ENCODE peak calls at places on chromosomes 16 and 17, in ten cellular contexts. One of them, this sample, is unnamed.
A peak's percentile ranks its signal among the peaks of the same experiment; 100 is the strongest.

GRCh38 chr16:77780378-77780837 is 8.0 kb upstream of the VAT1L start:
- DNase-seq in H54: peak; percentile 79
- DNase-seq in erythroblast: no peak
- DNase-seq in prostate gland: no peak
- DNase-seq in breast epithelium: no peak
- DNase-seq in GM12878: no peak
- DNase-seq in A549: peak; percentile 27
- DNase-seq in uterus: no peak
- DNase-seq in gastrocnemius medialis: no peak
- DNase-seq in stomach: no peak
- DNase-seq in this sample: no peak

GRCh38 chr16:23410176-23410575 is 42.8 kb downstream of the COG7 start:
- DNase-seq in H54: no peak
- DNase-seq in erythroblast: no peak
- DNase-seq in prostate gland: no peak
- DNase-seq in breast epithelium: no peak
- DNase-seq in GM12878: no peak
- DNase-seq in A549: no peak
- DNase-seq in uterus: no peak
- DNase-seq in gastrocnemius medialis: no peak
- DNase-seq in stomach: no peak
- DNase-seq in this sample: no peak

GRCh38 chr17:49157784-49158183 is 25.2 kb downstream of the B4GALNT2 start:
- DNase-seq in H54: no peak
- DNase-seq in erythroblast: peak; percentile 6
- DNase-seq in prostate gland: no peak
- DNase-seq in breast epithelium: no peak
- DNase-seq in GM12878: no peak
- DNase-seq in A549: peak; percentile 81
- DNase-seq in uterus: no peak
- DNase-seq in gastrocnemius medialis: no peak
- DNase-seq in stomach: no peak
- DNase-seq in this sample: no peak

GRCh38 chr16:58418601-58419000 is 26.3 kb downstream of the GINS3 start:
- DNase-seq in H54: peak; percentile 54
- DNase-seq in erythroblast: peak; percentile 84
- DNase-seq in prostate gland: no peak
- DNase-seq in breast epithelium: no peak
- DNase-seq in GM12878: no peak
- DNase-seq in A549: no peak
- DNase-seq in uterus: peak; percentile 57
- DNase-seq in gastrocnemius medialis: peak; percentile 56
- DNase-seq in stomach: no peak
- DNase-seq in this sample: peak; percentile 68

GRCh38 chr16:30095166-30096078 is 591 bp downstream of the YPEL3 start:
- DNase-seq in H54: no peak
- DNase-seq in erythroblast: no peak
- DNase-seq in prostate gland: no peak
- DNase-seq in breast epithelium: no peak
- DNase-seq in GM12878: no peak
- DNase-seq in A549: no peak
- DNase-seq in uterus: no peak
- DNase-seq in gastrocnemius medialis: no peak
- DNase-seq in stomach: no peak
- DNase-seq in this sample: peak; percentile 37

GRCh38 chr16:66937725-66938337 is 2.5 kb downstream of the CES2 start:
- DNase-seq in H54: no peak
- DNase-seq in erythroblast: no peak
- DNase-seq in prostate gland: no peak
- DNase-seq in breast epithelium: no peak
- DNase-seq in GM12878: no peak
- DNase-seq in A549: no peak
- DNase-seq in uterus: no peak
- DNase-seq in gastrocnemius medialis: no peak
- DNase-seq in stomach: no peak
- DNase-seq in this sample: no peak

GRCh38 chr17:1972429-1973160 is 52.5 kb downstream of the RTN4RL1 start:
- DNase-seq in H54: no peak
- DNase-seq in erythroblast: no peak
- DNase-seq in prostate gland: no peak
- DNase-seq in breast epithelium: no peak
- DNase-seq in GM12878: no peak
- DNase-seq in A549: no peak
- DNase-seq in uterus: no peak
- DNase-seq in gastrocnemius medialis: no peak
- DNase-seq in stomach: no peak
- DNase-seq in this sample: peak; percentile 39

GRCh38 chr17:31538080-31538762 is 146.7 kb downstream of the RAB11FIP4 start:
- DNase-seq in H54: no peak
- DNase-seq in erythroblast: no peak
- DNase-seq in prostate gland: no peak
- DNase-seq in breast epithelium: no peak
- DNase-seq in GM12878: peak; percentile 70
- DNase-seq in A549: no peak
- DNase-seq in uterus: no peak
- DNase-seq in gastrocnemius medialis: no peak
- DNase-seq in stomach: no peak
- DNase-seq in this sample: no peak

GRCh38 chr17:36939944-36940312 is 2.7 kb downstream of the LHX1 start:
- DNase-seq in H54: no peak
- DNase-seq in erythroblast: no peak
- DNase-seq in prostate gland: no peak
- DNase-seq in breast epithelium: no peak
- DNase-seq in GM12878: no peak
- DNase-seq in A549: no peak
- DNase-seq in uterus: no peak
- DNase-seq in gastrocnemius medialis: no peak
- DNase-seq in stomach: no peak
- DNase-seq in this sample: no peak

GRCh38 chr17:82517230-82517865 is 2.2 kb upstream of the FOXK2 start:
- DNase-seq in H54: no peak
- DNase-seq in erythroblast: no peak
- DNase-seq in prostate gland: no peak
- DNase-seq in breast epithelium: no peak
- DNase-seq in GM12878: no peak
- DNase-seq in A549: no peak
- DNase-seq in uterus: no peak
- DNase-seq in gastrocnemius medialis: no peak
- DNase-seq in stomach: peak; percentile 49
- DNase-seq in this sample: no peak

GRCh38 chr17:82524540-82524939 is 5.0 kb downstream of the FOXK2 start:
- DNase-seq in H54: no peak
- DNase-seq in erythroblast: no peak
- DNase-seq in prostate gland: no peak
- DNase-seq in breast epithelium: no peak
- DNase-seq in GM12878: no peak
- DNase-seq in A549: no peak
- DNase-seq in uterus: no peak
- DNase-seq in gastrocnemius medialis: no peak
- DNase-seq in stomach: no peak
- DNase-seq in this sample: no peak

GRCh38 chr17:82520041-82520910 is 744 bp downstream of the FOXK2 start:
- DNase-seq in H54: no peak
- DNase-seq in erythroblast: peak; percentile 72
- DNase-seq in prostate gland: no peak
- DNase-seq in breast epithelium: no peak
- DNase-seq in GM12878: no peak
- DNase-seq in A549: no peak
- DNase-seq in uterus: peak; percentile 33
- DNase-seq in gastrocnemius medialis: no peak
- DNase-seq in stomach: no peak
- DNase-seq in this sample: peak; percentile 24

DNA sequence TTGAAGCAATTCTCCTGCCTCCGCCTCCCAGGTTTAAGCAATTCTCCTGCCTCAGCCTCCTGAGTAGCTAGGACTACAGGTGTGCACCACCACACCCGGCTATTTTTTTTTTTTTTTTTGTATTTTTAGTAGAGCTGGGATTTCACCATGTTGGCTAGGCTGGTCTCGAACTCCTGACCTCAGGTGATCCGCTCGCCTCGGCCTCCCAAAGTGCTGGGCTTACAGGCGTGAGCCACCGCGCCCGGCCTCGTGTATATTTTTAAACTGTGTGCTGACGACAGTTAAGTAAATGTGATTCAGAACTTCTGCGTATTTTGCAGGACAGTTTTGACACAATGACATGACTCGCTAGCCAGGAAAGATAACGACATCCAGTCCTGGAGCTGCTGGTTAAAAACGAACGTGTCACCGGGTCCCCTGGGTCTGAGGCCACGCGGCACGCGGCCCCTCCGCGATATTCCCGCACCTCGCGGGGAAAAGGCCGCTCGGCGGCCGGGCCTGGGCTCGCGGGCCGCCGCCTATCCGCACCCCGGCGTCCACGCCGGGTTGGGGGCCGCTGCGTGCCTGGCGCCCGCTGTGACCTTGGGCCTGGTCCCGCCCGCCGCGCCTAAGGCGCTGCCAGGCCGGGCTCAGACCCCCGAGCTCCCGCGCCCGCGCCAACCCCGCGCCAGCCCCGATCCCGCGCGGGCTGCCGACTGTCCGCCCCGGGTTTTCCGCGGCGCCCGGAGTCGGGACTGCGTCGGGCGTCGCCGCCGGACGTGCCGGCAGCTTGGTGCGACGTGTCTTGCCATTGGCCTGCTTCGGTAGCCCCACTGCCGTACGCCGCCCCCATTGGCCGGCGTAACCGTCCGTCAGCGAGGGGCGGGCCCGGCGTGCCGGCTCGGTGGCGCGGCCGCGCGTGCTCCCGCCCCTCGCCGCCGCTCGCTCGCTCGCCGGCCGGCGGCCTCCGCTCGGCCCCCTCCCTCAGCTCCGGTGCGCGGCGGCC is at the start of gene FOXK2:
- DNase-seq in H54: peak; percentile 99
- DNase-seq in erythroblast: peak; percentile 98
- DNase-seq in prostate gland: peak; percentile 92
- DNase-seq in breast epithelium: peak; percentile 90
- DNase-seq in GM12878: peak; percentile 75
- DNase-seq in A549: peak; percentile 99
- DNase-seq in uterus: peak; percentile 94
- DNase-seq in gastrocnemius medialis: peak; percentile 95
- DNase-seq in stomach: peak; percentile 95
- DNase-seq in this sample: peak; percentile 97
- TF ChIP-seq POLR2A in H54: peak; percentile 62
- TF ChIP-seq POLR2A in erythroblast: peak; percentile 82
- TF ChIP-seq POLR2A in prostate gland: peak; percentile 62
- TF ChIP-seq POLR2A in breast epithelium: no peak
- TF ChIP-seq POLR2A in GM12878: peak; percentile 55
- TF ChIP-seq POLR2A in A549: peak; percentile 39
- TF ChIP-seq POLR2A in uterus: peak; percentile 82
- TF ChIP-seq POLR2A in gastrocnemius medialis: peak; percentile 93
- TF ChIP-seq POLR2A in stomach: no peak
- TF ChIP-seq POLR2A in this sample: peak; percentile 65

DNA sequence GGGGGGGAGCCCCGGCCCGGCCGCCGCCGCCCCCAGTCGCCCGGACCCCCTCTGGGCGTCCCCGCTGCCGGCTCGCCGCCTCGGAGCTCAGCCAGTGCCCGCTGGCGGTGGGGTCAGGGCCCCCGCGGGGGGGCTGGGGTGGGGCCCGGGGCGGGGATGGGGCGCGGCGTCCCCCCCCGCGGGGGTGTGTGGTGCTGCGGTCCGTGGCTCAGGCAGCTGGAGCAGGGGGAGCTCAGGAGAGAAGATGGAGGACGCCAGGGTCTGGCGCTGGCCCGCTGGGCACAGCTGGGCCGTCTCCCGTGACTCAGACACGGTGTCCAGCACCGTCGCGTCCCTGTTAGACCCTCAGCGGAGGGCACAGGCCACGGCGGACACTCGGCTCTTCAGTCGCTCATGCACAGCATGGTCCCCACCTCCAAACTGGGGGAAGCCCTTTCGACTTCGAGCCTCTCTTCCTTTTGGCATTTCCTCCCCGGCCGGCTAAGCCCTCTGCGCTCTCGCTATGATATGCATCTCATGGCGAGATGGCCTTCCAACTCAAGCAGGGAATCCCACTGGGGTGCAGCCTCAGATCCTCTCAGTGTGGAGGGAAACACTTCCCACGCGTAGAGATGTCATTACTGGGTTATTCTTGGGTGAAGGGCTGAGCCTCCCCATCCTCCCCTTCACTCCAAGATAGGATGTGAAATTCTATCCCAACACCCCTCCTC is 402 bp upstream of the VEZF1 start:
- DNase-seq in H54: peak; percentile 90
- DNase-seq in erythroblast: peak; percentile 89
- DNase-seq in prostate gland: peak; percentile 64
- DNase-seq in breast epithelium: peak; percentile 66
- DNase-seq in GM12878: no peak
- DNase-seq in A549: peak; percentile 90
- DNase-seq in uterus: peak; percentile 76
- DNase-seq in gastrocnemius medialis: peak; percentile 79
- DNase-seq in stomach: peak; percentile 68
- DNase-seq in this sample: peak; percentile 77
- TF ChIP-seq POLR2A in H54: peak; percentile 81
- TF ChIP-seq POLR2A in erythroblast: peak; percentile 84
- TF ChIP-seq POLR2A in prostate gland: no peak
- TF ChIP-seq POLR2A in breast epithelium: no peak
- TF ChIP-seq POLR2A in GM12878: peak; percentile 93
- TF ChIP-seq POLR2A in A549: no peak
- TF ChIP-seq POLR2A in uterus: no peak
- TF ChIP-seq POLR2A in gastrocnemius medialis: no peak
- TF ChIP-seq POLR2A in stomach: no peak
- TF ChIP-seq POLR2A in this sample: no peak

GRCh38 chr17:59892849-59893616 is at the start of the genes RPS6KB1 and TUBD1:
- DNase-seq in H54: peak; percentile 98
- DNase-seq in erythroblast: peak; percentile 99
- DNase-seq in prostate gland: peak; percentile 97
- DNase-seq in breast epithelium: peak; percentile 95
- DNase-seq in GM12878: peak; percentile 100
- DNase-seq in A549: peak; percentile 99
- DNase-seq in uterus: peak; percentile 98
- DNase-seq in gastrocnemius medialis: peak; percentile 98
- DNase-seq in stomach: peak; percentile 97
- DNase-seq in this sample: peak; percentile 98
- TF ChIP-seq POLR2A in H54: peak; percentile 98
- TF ChIP-seq POLR2A in erythroblast: peak; percentile 98
- TF ChIP-seq POLR2A in prostate gland: peak; percentile 81
- TF ChIP-seq POLR2A in breast epithelium: peak; percentile 72
- TF ChIP-seq POLR2A in GM12878: peak; percentile 100
- TF ChIP-seq POLR2A in A549: peak; percentile 97
- TF ChIP-seq POLR2A in uterus: peak; percentile 86
- TF ChIP-seq POLR2A in gastrocnemius medialis: peak; percentile 93
- TF ChIP-seq POLR2A in stomach: peak; percentile 81
- TF ChIP-seq POLR2A in this sample: peak; percentile 84

DNA sequence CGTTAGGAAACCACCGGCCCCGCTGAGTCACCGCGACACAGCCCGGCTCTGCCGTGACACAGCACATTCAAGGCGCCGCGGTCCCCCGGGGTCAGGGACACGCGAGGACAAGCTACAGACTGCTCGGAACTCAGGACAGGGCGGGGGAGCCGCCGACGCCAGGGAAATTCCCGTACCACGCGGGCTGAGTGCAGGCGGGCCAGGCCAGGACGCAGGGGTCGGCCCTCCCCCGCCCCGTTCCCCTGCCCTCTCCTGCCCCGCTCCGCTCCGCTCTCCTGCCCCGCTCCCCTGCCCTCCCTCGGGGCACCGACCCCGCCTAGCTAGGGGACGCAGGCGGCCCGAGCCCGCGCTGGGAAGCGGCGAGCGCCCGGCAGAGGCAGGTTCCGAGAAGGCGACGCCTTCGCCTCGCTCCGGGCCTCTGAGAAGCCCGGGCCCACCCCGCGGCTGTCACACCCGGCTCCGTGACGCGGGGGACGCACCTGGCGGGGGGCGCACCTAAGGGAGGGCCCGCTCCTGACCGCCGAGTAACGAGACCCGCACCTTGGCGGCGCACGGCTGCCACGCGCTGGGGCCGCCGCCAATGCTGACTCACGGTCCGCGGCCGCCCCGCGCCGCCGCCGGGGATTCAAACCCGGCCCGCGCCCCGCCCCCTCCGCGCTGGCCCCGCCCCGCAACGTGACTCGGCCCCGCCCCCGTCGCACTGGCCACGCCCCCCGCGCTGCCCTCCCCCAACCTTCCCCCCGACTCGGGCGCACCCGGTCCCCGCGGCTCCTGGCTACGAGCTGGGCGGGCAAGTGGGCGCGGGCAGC is 27.5 kb downstream of the GNPTG start:
- DNase-seq in H54: peak; percentile 95
- DNase-seq in erythroblast: peak; percentile 96
- DNase-seq in prostate gland: peak; percentile 55
- DNase-seq in breast epithelium: peak; percentile 86
- DNase-seq in GM12878: no peak
- DNase-seq in A549: peak; percentile 76
- DNase-seq in uterus: peak; percentile 66
- DNase-seq in gastrocnemius medialis: peak; percentile 96
- DNase-seq in stomach: peak; percentile 76
- DNase-seq in this sample: peak; percentile 93
- TF ChIP-seq POLR2A in H54: peak; percentile 79
- TF ChIP-seq POLR2A in erythroblast: peak; percentile 70
- TF ChIP-seq POLR2A in prostate gland: no peak
- TF ChIP-seq POLR2A in breast epithelium: no peak
- TF ChIP-seq POLR2A in GM12878: peak; percentile 87
- TF ChIP-seq POLR2A in A549: peak; percentile 88
- TF ChIP-seq POLR2A in uterus: no peak
- TF ChIP-seq POLR2A in gastrocnemius medialis: peak; percentile 76
- TF ChIP-seq POLR2A in stomach: no peak
- TF ChIP-seq POLR2A in this sample: peak; percentile 36